ENCODE peak calls at places on chromosomes 1 and 21, in nine cellular contexts. G, S, N, U, O, A, V, T and M are unnamed samples.

GRCh38 chr1:30888391-30888790 is 20.2 kb downstream of the SDC3 start:
- DNase-seq in G (peak), S (no peak), N (peak), U (peak), O (peak), A (peak), V (no peak), T (peak), M (peak)

GRCh38 chr1:6331543-6332246 is 61.9 kb downstream of the ACOT7 start:
- DNase-seq in G (no peak), S (no peak), N (no peak), U (no peak), O (no peak), A (no peak), V (no peak), T (no peak), M (no peak)

GRCh38 chr1:46413596-46413985 is 19.5 kb downstream of the FAAH start:
- DNase-seq in G (no peak), S (no peak), N (no peak), U (no peak), O (no peak), A (no peak), V (peak), T (no peak), M (no peak)

GRCh38 chr1:154821083-154821482 is 49.0 kb downstream of the KCNN3 start:
- DNase-seq in G (no peak), S (no peak), N (no peak), U (no peak), O (no peak), A (no peak), V (no peak), T (no peak), M (no peak)

GRCh38 chr1:1577367-1578011 is 2.8 kb upstream of the SSU72 start:
- DNase-seq in G (no peak), S (no peak), N (no peak), U (no peak), O (no peak), A (no peak), V (no peak), T (no peak), M (no peak)

GRCh38 chr1:163163861-163164582 is 38.7 kb downstream of the RGS5 start:
- DNase-seq in G (peak), S (no peak), N (no peak), U (no peak), O (no peak), A (no peak), V (no peak), T (peak), M (no peak)

GRCh38 chr1:156747737-156748669 is 3.5 kb downstream of the HDGF start:
- DNase-seq in G (no peak), S (no peak), N (no peak), U (no peak), O (no peak), A (no peak), V (peak), T (no peak), M (no peak)

GRCh38 chr1:48080343-48081255 is 83.4 kb upstream of the TRABD2B start:
- DNase-seq in G (no peak), S (no peak), N (no peak), U (no peak), O (no peak), A (no peak), V (no peak), T (no peak), M (peak)

GRCh38 chr1:159922499-159923202 is 2.7 kb downstream of the TAGLN2 start:
- DNase-seq in G (peak), S (no peak), N (no peak), U (peak), O (peak), A (peak), V (peak), T (no peak), M (peak)

GRCh38 chr1:187689137-187689536 is 860.4 kb downstream of the PLA2G4A start:
- DNase-seq in G (peak), S (no peak), N (no peak), U (no peak), O (no peak), A (peak), V (no peak), T (no peak), M (no peak)

GRCh38 chr1:150186789-150187559 is 37.3 kb downstream of the PLEKHO1 start:
- DNase-seq in G (no peak), S (no peak), N (no peak), U (no peak), O (no peak), A (peak), V (peak), T (no peak), M (no peak)

GRCh38 chr1:228647523-228648444 is 87.5 kb upstream of the RHOU start:
- DNase-seq in G (no peak), S (no peak), N (no peak), U (peak), O (no peak), A (peak), V (peak), T (peak), M (peak)

GRCh38 chr1:110067429-110067956 is 3.0 kb downstream of the ALX3 start:
- DNase-seq in G (no peak), S (no peak), N (no peak), U (no peak), O (no peak), A (no peak), V (no peak), T (no peak), M (no peak)

GRCh38 chr21:34845521-34846213 is 176.9 kb downstream of the CLIC6 start:
- DNase-seq in G (peak), S (peak), N (no peak), U (no peak), O (no peak), A (no peak), V (peak), T (no peak), M (peak)

GRCh38 chr1:208670778-208671177 is 426.6 kb upstream of the PLXNA2 start:
- DNase-seq in G (no peak), S (no peak), N (no peak), U (no peak), O (no peak), A (no peak), V (no peak), T (no peak), M (no peak)

GRCh38 chr21:36120304-36120902 is 14.5 kb upstream of the CBR3 start:
- DNase-seq in G (no peak), S (no peak), N (no peak), U (no peak), O (peak), A (peak), V (no peak), T (no peak), M (no peak)

GRCh38 chr21:38806153-38806941 is 618 bp downstream of the ETS2 start:
- DNase-seq in G (no peak), S (no peak), N (no peak), U (peak), O (peak), A (no peak), V (peak), T (no peak), M (no peak)

GRCh38 chr1:38558055-38558454 is 301.5 kb downstream of the RRAGC start:
- DNase-seq in G (no peak), S (no peak), N (no peak), U (no peak), O (no peak), A (no peak), V (no peak), T (no peak), M (no peak)

GRCh38 chr21:29650561-29651022 is 289.2 kb downstream of the GRIK1 start:
- DNase-seq in G (no peak), S (no peak), N (no peak), U (no peak), O (no peak), A (no peak), V (no peak), T (no peak), M (no peak)

GRCh38 chr1:48115835-48116234 is 106.7 kb upstream of the SLC5A9 start:
- DNase-seq in G (no peak), S (no peak), N (no peak), U (no peak), O (no peak), A (no peak), V (no peak), T (no peak), M (no peak)

GRCh38 chr1:27021347-27022031 is 8.8 kb upstream of the TENT5B start:
- DNase-seq in G (no peak), S (no peak), N (no peak), U (no peak), O (no peak), A (no peak), V (no peak), T (no peak), M (no peak)

GRCh38 chr21:38346286-38346685 is 89.5 kb downstream of the KCNJ15 start:
- DNase-seq in G (no peak), S (no peak), N (no peak), U (no peak), O (no peak), A (no peak), V (no peak), T (no peak), M (no peak)

GRCh38 chr1:168483531-168483930 is 60.3 kb downstream of the XCL2 start:
- DNase-seq in G (no peak), S (no peak), N (no peak), U (no peak), O (no peak), A (peak), V (no peak), T (no peak), M (no peak)

GRCh38 chr1:145997156-145998023 is 1.0 kb upstream of the TXNIP start:
- DNase-seq in G (peak), S (peak), N (no peak), U (peak), O (peak), A (no peak), V (peak), T (no peak), M (no peak)

GRCh38 chr1:69967245-69967766 is 238.1 kb downstream of the LRRC40 start:
- DNase-seq in G (no peak), S (no peak), N (no peak), U (no peak), O (no peak), A (no peak), V (no peak), T (no peak), M (no peak)

GRCh38 chr1:210681158-210681557 is 352.5 kb downstream of the HHAT start:
- DNase-seq in G (no peak), S (no peak), N (no peak), U (no peak), O (no peak), A (no peak), V (no peak), T (no peak), M (no peak)

GRCh38 chr1:212754715-212755114 is 36.9 kb downstream of the NSL1 start:
- DNase-seq in G (no peak), S (no peak), N (no peak), U (no peak), O (no peak), A (no peak), V (no peak), T (no peak), M (no peak)

GRCh38 chr1:112457241-112457640 is 51.5 kb upstream of the WNT2B start:
- DNase-seq in G (no peak), S (no peak), N (no peak), U (no peak), O (no peak), A (no peak), V (no peak), T (no peak), M (no peak)

GRCh38 chr21:36640260-36641244 is 58.4 kb upstream of the SIM2 start:
- DNase-seq in G (no peak), S (no peak), N (no peak), U (no peak), O (no peak), A (no peak), V (no peak), T (no peak), M (no peak)

GRCh38 chr1:96962807-96963206 is 241.2 kb downstream of the PTBP2 start:
- DNase-seq in G (peak), S (no peak), N (no peak), U (no peak), O (no peak), A (peak), V (no peak), T (no peak), M (no peak)

GRCh38 chr1:39407496-39407888 is 83.9 kb upstream of the BMP8A start:
- DNase-seq in G (no peak), S (no peak), N (no peak), U (no peak), O (no peak), A (no peak), V (no peak), T (no peak), M (no peak)

GRCh38 chr1:110634455-110635281 is 28.5 kb upstream of the KCNA2 start:
- DNase-seq in G (no peak), S (peak), N (peak), U (peak), O (peak), A (peak), V (peak), T (no peak), M (peak)